ENCODE peak calls at places on chromosomes 12 and 14, in eight cellular contexts. K is naive thymus-derived CD8-positive, alpha-beta T cell; B is lower lobe of right lung; T is ELR; L is right cardiac atrium; C is cardiac muscle cell; V is activated T-helper 1 cell treated with Interleukin-2 at 50 U/mL for 16 hours; Q is head of caudate nucleus. H is an unnamed sample.

GRCh38 chr14:86481105-86481504 is 951.2 kb downstream of the FLRT2 start:
- DNase-seq in K (no peak), B (no peak), T (peak; percentile 5), L (no peak), C (peak; percentile 33), V (no peak), Q (no peak), H (no peak)

GRCh38 chr12:100576311-100577036 is 3.0 kb downstream of the GAS2L3 start:
- DNase-seq in K (no peak), B (no peak), T (peak; percentile 96), L (no peak), C (peak; percentile 83), V (no peak), Q (no peak), H (no peak)

GRCh38 chr14:67453575-67454300 is 34.8 kb downstream of the TMEM229B start:
- DNase-seq in K (no peak), B (no peak), T (no peak), L (no peak), C (no peak), V (no peak), Q (no peak), H (no peak)

GRCh38 chr12:32201996-32202395 is 95.3 kb downstream of the BICD1 start:
- DNase-seq in K (no peak), B (no peak), T (no peak), L (peak; percentile 55), C (no peak), V (no peak), Q (no peak), H (no peak)

GRCh38 chr14:96098309-96098998 is 59.3 kb downstream of the C14orf132 start:
- DNase-seq in K (no peak), B (no peak), T (peak; percentile 76), L (no peak), C (peak; percentile 78), V (no peak), Q (peak; percentile 81), H (no peak)

GRCh38 chr12:30357712-30358111 is 338.0 kb downstream of the IPO8 start:
- DNase-seq in K (no peak), B (no peak), T (no peak), L (peak; percentile 49), C (peak; percentile 36), V (no peak), Q (no peak), H (no peak)

GRCh38 chr14:79299162-79299561 is 912.1 kb downstream of the DIO2 start:
- DNase-seq in K (no peak), B (no peak), T (no peak), L (no peak), C (no peak), V (no peak), Q (no peak), H (no peak)

GRCh38 chr14:101897326-101897725 is 67.0 kb upstream of the DYNC1H1 start:
- DNase-seq in K (no peak), B (no peak), T (no peak), L (no peak), C (no peak), V (no peak), Q (no peak), H (no peak)

GRCh38 chr14:104436047-104436531 is 143.5 kb upstream of the C14orf180 start:
- DNase-seq in K (no peak), B (peak; percentile 74), T (peak; percentile 6), L (peak; percentile 92), C (peak; percentile 95), V (no peak), Q (no peak), H (peak; percentile 84)

GRCh38 chr14:61477845-61478438 is 156.6 kb downstream of the PRKCH start:
- DNase-seq in K (no peak), B (peak; percentile 89), T (peak; percentile 62), L (peak; percentile 90), C (peak; percentile 86), V (no peak), Q (no peak), H (peak; percentile 92)

GRCh38 chr12:121713257-121714155 is 954 bp downstream of the TMEM120B start:
- DNase-seq in K (no peak), B (no peak), T (peak; percentile 30), L (peak; percentile 77), C (peak; percentile 35), V (no peak), Q (peak; percentile 21), H (peak; percentile 81)

GRCh38 chr12:47811581-47812484 is 7.9 kb downstream of the HDAC7 start:
- DNase-seq in K (no peak), B (no peak), T (peak; percentile 89), L (peak; percentile 91), C (peak; percentile 86), V (no peak), Q (no peak), H (no peak)

GRCh38 chr12:53722450-53723041 is 4.7 kb downstream of the CALCOCO1 start:
- DNase-seq in K (no peak), B (no peak), T (no peak), L (no peak), C (no peak), V (no peak), Q (no peak), H (no peak)

GRCh38 chr12:54368709-54369596 is 4.7 kb upstream of the GPR84 start:
- DNase-seq in K (peak; percentile 85), B (peak; percentile 91), T (peak; percentile 93), L (peak; percentile 95), C (peak; percentile 93), V (peak; percentile 80), Q (peak; percentile 95), H (peak; percentile 94)

GRCh38 chr12:2372735-2373134 is 319.9 kb downstream of the CACNA1C start:
- DNase-seq in K (no peak), B (no peak), T (no peak), L (peak; percentile 73), C (no peak), V (no peak), Q (no peak), H (no peak)

GRCh38 chr12:41476499-41476898 is 288.4 kb downstream of the PDZRN4 start:
- DNase-seq in K (no peak), B (no peak), T (no peak), L (no peak), C (no peak), V (no peak), Q (peak; percentile 11), H (no peak)

GRCh38 chr12:52119398-52120254 is 40.1 kb downstream of the SMIM41 start:
- DNase-seq in K (peak; percentile 39), B (no peak), T (peak; percentile 43), L (peak; percentile 76), C (peak; percentile 29), V (no peak), Q (no peak), H (no peak)

H was measured in Right ventricle myocardium inferior.